ENCODE peak calls at places on chromosomes 5 and 9, in five cellular contexts. C is stimulated activated naive B cell treated with anti-CD40 and anti-IgM and Interleukin-4, amounts not matched to agents 10 μg/mL and 1 μg/mL and 100 μg/mL, for 72 hours; P is LoVo; G is activated T-helper 1 cell treated with anti-CD3 and anti-CD28 coated beads, Interleukin-12 subunit alpha, Interleukin-12 subunit beta, Interleukin-2, Interleukin-4 antibody, amounts not matched to agents 30 ng/mL and 10 ng/mL and 1 ng/mL, durations not matched to agents 14 hours and 24 hours and 36 hours; J is adrenal gland. I is an unnamed sample.

GRCh38 chr5:62585751-62586150 is 7.1 kb downstream of the LRRC70 start:
- DNase-seq in J (no peak), C (no peak), G (no peak), P (no peak), I (no peak)

GRCh38 chr5:148687427-148687826 is 33.1 kb upstream of the HTR4 start:
- DNase-seq in G (no peak), J (no peak), C (no peak), P (no peak), I (no peak)

GRCh38 chr9:93132946-93133640 is 958 bp downstream of the NINJ1 start:
- DNase-seq in C (no peak), G (no peak), J (peak), P (no peak), I (peak)

GRCh38 chr9:38423939-38424843 is at the start of gene IGFBPL1:
- DNase-seq in G (no peak), C (no peak), P (no peak), J (no peak), I (no peak)

GRCh38 chr9:93576296-93577044 is at the start of gene PHF2:
- DNase-seq in P (peak), J (no peak), C (no peak), G (no peak), I (no peak)

GRCh38 chr5:170333161-170333909 is 35.8 kb upstream of the LCP2 start:
- DNase-seq in G (peak), P (no peak), J (peak), C (peak), I (peak)

GRCh38 chr9:136013116-136013515 is 51.9 kb upstream of the UBAC1 start:
- DNase-seq in G (no peak), J (peak), C (no peak), P (no peak), I (no peak)

GRCh38 chr9:35914307-35914807 is 5.1 kb downstream of the SPAAR start:
- DNase-seq in C (no peak), G (no peak), P (peak), J (peak), I (peak)

GRCh38 chr5:115098041-115098702 is 71.5 kb downstream of the TRIM36 start:
- DNase-seq in J (peak), C (peak), G (peak), P (peak), I (peak)

GRCh38 chr9:89077519-89077918 is 86.3 kb downstream of the S1PR3 start:
- DNase-seq in C (peak), P (no peak), G (no peak), J (no peak), I (no peak)

I was measured in transverse colon.